ENCODE peak calls at places on chromosomes 6 and 20, in seven cellular contexts. Y is heart right ventricle, L is tibial artery, E is brain microvascular endothelial cell, Q is H9, V is WTC11, C is CD14-positive monocyte. X is an unnamed sample.

GRCh38 chr20:45104786-45105185 is 3.9 kb upstream of the KCNS1 start:
- DNase-seq in Y (no peak), L (no peak), E (peak; percentile 63), Q (no peak), V (no peak), C (no peak), X (peak; percentile 80)

GRCh38 chr6:71602385-71602949 is 283.9 kb upstream of the RIMS1 start:
- DNase-seq in Y (no peak), L (no peak), E (no peak), Q (no peak), V (no peak), C (no peak), X (peak; percentile 71)

GRCh38 chr6:135094403-135094821 is 39.8 kb upstream of the HBS1L start:
- DNase-seq in Y (no peak), L (no peak), E (no peak), Q (no peak), V (no peak), C (no peak), X (no peak)

GRCh38 chr6:14452567-14453527 is 335.3 kb downstream of the CD83 start:
- DNase-seq in Y (no peak), L (no peak), E (no peak), Q (no peak), V (no peak), C (no peak), X (no peak)

GRCh38 chr6:44254957-44255808 is 2.1 kb downstream of the SLC35B2 start:
- DNase-seq in Y (no peak), L (no peak), E (no peak), Q (peak; percentile 72), V (no peak), C (no peak), X (peak; percentile 33)

GRCh38 chr6:142763205-142763604 is 181.8 kb downstream of the HIVEP2 start:
- DNase-seq in Y (no peak), L (no peak), E (no peak), Q (no peak), V (no peak), C (no peak), X (no peak)

GRCh38 chr20:58989196-58989595 is 8.1 kb downstream of the NELFCD start:
- DNase-seq in Y (no peak), L (no peak), E (no peak), Q (no peak), V (no peak), C (no peak), X (no peak)

GRCh38 chr6:42443312-42444075 is 8.2 kb downstream of the TRERF1 start:
- DNase-seq in Y (no peak), L (no peak), E (no peak), Q (no peak), V (no peak), C (no peak), X (no peak)

GRCh38 chr6:2988426-2989331 is 11.0 kb upstream of the NQO2 start:
- DNase-seq in Y (peak; percentile 95), L (peak; percentile 95), E (peak; percentile 95), Q (peak; percentile 94), V (peak; percentile 91), C (peak; percentile 76), X (peak; percentile 89)

GRCh38 chr6:41647061-41647511 is 8.8 kb downstream of the MDFI start:
- DNase-seq in Y (no peak), L (no peak), E (no peak), Q (no peak), V (no peak), C (no peak), X (no peak)

GRCh38 chr20:49367113-49367512 is 89.3 kb upstream of the ZNFX1 start:
- DNase-seq in Y (no peak), L (no peak), E (no peak), Q (no peak), V (no peak), C (no peak), X (no peak)

GRCh38 chr6:12572884-12573824 is 143.4 kb upstream of the PHACTR1 start:
- DNase-seq in Y (no peak), L (no peak), E (peak; percentile 76), Q (peak; percentile 39), V (no peak), C (no peak), X (peak; percentile 53)

GRCh38 chr6:110658621-110659211 is 156.6 kb downstream of the CDK19 start:
- DNase-seq in Y (no peak), L (no peak), E (no peak), Q (no peak), V (no peak), C (no peak), X (no peak)

GRCh38 chr6:159062564-159062945 is 17.8 kb upstream of the TAGAP start:
- DNase-seq in Y (no peak), L (no peak), E (no peak), Q (no peak), V (no peak), C (no peak), X (no peak)

GRCh38 chr6:131980791-131981623 is 29.8 kb upstream of the CCN2 start:
- DNase-seq in Y (no peak), L (no peak), E (no peak), Q (no peak), V (no peak), C (no peak), X (peak; percentile 60)

GRCh38 chr6:125250511-125250910 is 51.3 kb downstream of the HDDC2 start:
- DNase-seq in Y (no peak), L (no peak), E (no peak), Q (no peak), V (no peak), C (no peak), X (no peak)

GRCh38 chr20:59177266-59178250 is 13.9 kb downstream of the ZNF831 start:
- DNase-seq in Y (no peak), L (no peak), E (no peak), Q (no peak), V (no peak), C (no peak), X (no peak)

GRCh38 chr20:12166053-12166717 is 248.5 kb downstream of the BTBD3 start:
- DNase-seq in Y (peak; percentile 70), L (no peak), E (peak; percentile 70), Q (no peak), V (no peak), C (no peak), X (no peak)
- TF ChIP-seq CTCF in Y (no peak), L (no peak), E (peak; percentile 10), Q (no peak), V (no peak), C (no peak), X (no peak)

GRCh38 chr6:141598487-141598886 is 534.2 kb upstream of the GJE1 start:
- DNase-seq in Y (no peak), L (no peak), E (no peak), Q (no peak), V (no peak), C (no peak), X (no peak)

GRCh38 chr6:141593311-141593710 is 539.4 kb upstream of the GJE1 start:
- DNase-seq in Y (no peak), L (no peak), E (no peak), Q (no peak), V (no peak), C (no peak), X (no peak)

DNA sequence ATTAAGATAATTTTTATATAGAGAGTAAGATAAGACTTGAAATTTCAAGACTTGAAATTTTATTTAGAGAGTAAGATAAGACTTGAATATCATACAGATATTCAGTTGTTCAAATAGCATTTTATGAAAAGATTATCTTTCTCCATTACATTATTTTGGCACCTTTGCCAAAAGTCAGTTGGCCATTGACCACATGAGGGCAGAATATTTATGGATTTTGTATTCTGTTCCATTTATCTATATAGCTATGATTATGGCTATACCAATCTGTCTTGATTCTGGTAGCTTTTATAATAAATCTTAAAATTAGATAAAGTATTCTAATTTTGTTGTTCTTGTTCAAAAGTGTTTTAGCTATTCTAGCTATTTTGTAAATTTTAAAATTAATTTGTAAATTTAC is 537.9 kb upstream of the GJE1 start:
- DNase-seq in Y (no peak), L (no peak), E (no peak), Q (no peak), V (no peak), C (no peak), X (no peak)
- TF ChIP-seq CTCF in Y (no peak), L (no peak), E (peak; percentile 31), Q (no peak), V (no peak), C (no peak), X (no peak)

DNA sequence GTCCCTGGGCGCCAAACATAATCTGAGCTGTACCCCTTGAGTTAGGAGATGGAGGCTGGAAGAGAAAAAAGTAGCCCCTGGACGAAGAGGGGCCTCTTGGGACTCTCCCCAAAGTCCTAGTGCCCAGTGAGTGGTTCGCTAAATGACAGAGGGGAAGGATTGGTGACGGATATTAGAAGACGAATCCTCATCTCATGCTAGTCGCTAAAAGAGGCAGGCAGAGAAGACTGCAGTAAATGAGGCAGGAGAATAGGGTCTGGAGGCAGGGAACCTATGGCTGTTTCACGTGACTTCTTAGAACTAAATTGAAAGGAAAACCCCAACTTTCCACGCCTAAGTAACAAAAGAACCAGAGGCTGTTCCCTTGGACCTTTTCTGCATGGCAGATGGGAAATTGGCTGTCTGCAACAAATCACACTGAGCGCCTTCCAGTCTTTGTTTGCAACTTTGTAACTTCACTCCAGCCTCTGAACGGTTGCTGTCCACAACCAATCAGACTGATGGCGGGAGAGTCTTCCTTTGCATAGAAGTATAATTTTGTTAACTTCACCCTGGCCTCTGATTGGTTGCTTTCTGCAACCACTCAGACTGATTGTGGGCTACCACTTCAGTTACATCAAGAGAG is 730 bp upstream of the RBL1 start:
- DNase-seq in Y (no peak), L (no peak), E (no peak), Q (no peak), V (no peak), C (no peak), X (no peak)
- TF ChIP-seq CTCF in Y (no peak), L (no peak), E (no peak), Q (no peak), V (no peak), C (no peak), X (no peak)

GRCh38 chr20:50484271-50484976 is 25.8 kb upstream of the PTPN1 start:
- DNase-seq in Y (no peak), L (no peak), E (no peak), Q (no peak), V (no peak), C (no peak), X (no peak)
- TF ChIP-seq CTCF in Y (peak; percentile 20), L (no peak), E (peak; percentile 13), Q (no peak), V (no peak), C (no peak), X (no peak)

DNA sequence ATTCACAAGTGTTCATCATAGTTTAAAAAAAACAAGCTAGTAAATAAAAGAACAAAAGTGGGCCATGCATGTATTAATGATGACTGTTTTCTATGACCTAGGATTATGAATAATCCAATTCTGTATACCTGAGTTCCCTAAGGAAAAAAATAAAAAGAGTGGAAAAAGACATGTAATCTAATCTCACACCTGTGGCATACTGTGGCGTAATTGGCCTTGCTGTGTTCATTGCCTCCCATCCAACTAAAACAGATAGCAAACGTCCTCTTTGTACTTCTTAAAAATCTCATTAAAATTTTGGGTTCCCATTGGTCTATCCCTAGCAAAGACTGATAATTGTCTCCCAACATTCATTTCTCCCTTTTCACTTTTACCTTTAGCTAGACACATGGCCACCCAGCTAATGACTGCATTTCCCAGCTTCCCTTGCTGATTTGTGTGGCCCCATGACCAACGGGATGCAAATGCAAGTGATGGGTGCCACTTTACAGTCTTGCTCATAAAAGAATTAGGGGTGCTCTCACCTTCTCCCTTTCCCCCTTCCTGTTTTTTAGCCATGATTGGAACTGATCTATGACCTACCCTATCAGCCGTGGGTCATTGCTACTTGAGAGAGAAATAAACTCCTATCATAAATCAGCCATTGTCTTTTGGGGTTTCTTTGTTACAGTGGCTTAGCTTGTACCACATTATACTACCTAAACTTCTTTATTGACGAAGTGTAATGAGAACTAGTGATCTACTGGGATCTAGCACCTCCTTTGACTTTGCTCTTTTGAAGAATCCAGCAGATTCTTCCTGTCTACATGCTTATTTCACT is 32.0 kb upstream of the TBC1D22B start:
- DNase-seq in Y (no peak), L (no peak), E (no peak), Q (no peak), V (no peak), C (no peak), X (no peak)
- TF ChIP-seq CTCF in Y (no peak), L (no peak), E (no peak), Q (no peak), V (no peak), C (no peak), X (no peak)

X was measured in Calu3.